ENCODE peak calls at places on chromosomes 6 and 20, in five cellular contexts. K is H1, J is H9, H is mesenchymal stem cell, T is trophoblast cell. P is an unnamed sample.

GRCh38 chr6:107179004-107179403 is 63.7 kb upstream of the BEND3 start:
- DNase-seq in K (no peak), J (no peak), H (peak), T (no peak), P (no peak)

GRCh38 chr6:144317736-144318135 is 32.6 kb downstream of the UTRN start:
- DNase-seq in K (no peak), J (no peak), H (no peak), T (no peak), P (no peak)

GRCh38 chr6:17013701-17014100 is 88.1 kb upstream of the STMND1 start:
- DNase-seq in K (no peak), J (no peak), H (peak), T (peak), P (no peak)

GRCh38 chr20:58652606-58653303 is 1.7 kb downstream of the STX16 start:
- DNase-seq in K (no peak), J (no peak), H (peak), T (no peak), P (no peak)

GRCh38 chr20:57464642-57465211 is 60.2 kb downstream of the CTCFL start:
- DNase-seq in K (no peak), J (no peak), H (no peak), T (peak), P (no peak)

GRCh38 chr6:25053875-25054371 is 118.2 kb upstream of the RIPOR2 start:
- DNase-seq in K (no peak), J (no peak), H (peak), T (no peak), P (no peak)

GRCh38 chr6:141483561-141484061 is 649.1 kb upstream of the GJE1 start:
- DNase-seq in K (no peak), J (no peak), H (peak), T (no peak), P (no peak)

GRCh38 chr6:35795453-35796071 is 1.6 kb downstream of the CLPS start:
- DNase-seq in K (no peak), J (no peak), H (no peak), T (no peak), P (no peak)

GRCh38 chr6:108872001-108872974 is 24.1 kb downstream of the ARMC2 start:
- DNase-seq in K (no peak), J (no peak), H (no peak), T (peak), P (peak)

GRCh38 chr6:37323568-37323967 is 30.2 kb upstream of the RNF8 start:
- DNase-seq in K (no peak), J (no peak), H (peak), T (no peak), P (no peak)

GRCh38 chr20:33407796-33408195 is 6.5 kb upstream of the CDK5RAP1 start:
- DNase-seq in K (no peak), J (no peak), H (peak), T (no peak), P (no peak)

GRCh38 chr6:50815436-50816114 is 3.1 kb upstream of the TFAP2B start:
- DNase-seq in K (no peak), J (no peak), H (peak), T (no peak), P (no peak)

GRCh38 chr6:56242343-56242742 is 5.0 kb downstream of the COL21A1 start:
- DNase-seq in K (no peak), J (no peak), H (peak), T (no peak), P (no peak)

GRCh38 chr20:57224641-57225138 is 41.8 kb downstream of the BMP7 start:
- DNase-seq in K (no peak), J (no peak), H (no peak), T (no peak), P (no peak)

GRCh38 chr6:163490826-163491577 is 76.5 kb downstream of the QKI start:
- DNase-seq in K (no peak), J (no peak), H (peak), T (peak), P (no peak)

GRCh38 chr20:18004389-18005031 is 35.7 kb downstream of the MGME1 start:
- DNase-seq in K (no peak), J (no peak), H (peak), T (peak), P (no peak)

GRCh38 chr20:46951840-46952497 is 57.3 kb downstream of the EYA2 start:
- DNase-seq in K (no peak), J (no peak), H (no peak), T (no peak), P (no peak)

GRCh38 chr6:69719602-69720193 is 77.1 kb downstream of the LMBRD1 start:
- DNase-seq in K (no peak), J (no peak), H (peak), T (no peak), P (no peak)

GRCh38 chr6:71392286-71392685 is 103.7 kb downstream of the OGFRL1 start:
- DNase-seq in K (no peak), J (no peak), H (no peak), T (no peak), P (no peak)

GRCh38 chr6:5078121-5078695 is 6.9 kb upstream of the PPP1R3G start:
- DNase-seq in K (no peak), J (no peak), H (no peak), T (no peak), P (no peak)

GRCh38 chr6:8645212-8645611 is 209.9 kb upstream of the SLC35B3 start:
- DNase-seq in K (no peak), J (no peak), H (no peak), T (no peak), P (no peak)

GRCh38 chr20:50410343-50410742 is 99.8 kb upstream of the PTPN1 start:
- DNase-seq in K (no peak), J (no peak), H (no peak), T (no peak), P (no peak)

GRCh38 chr6:140845666-140846065 is 1287.1 kb upstream of the GJE1 start:
- DNase-seq in K (no peak), J (no peak), H (no peak), T (no peak), P (no peak)

GRCh38 chr6:168272379-168273011 is 47.1 kb downstream of the DACT2 start:
- DNase-seq in K (no peak), J (peak), H (no peak), T (no peak), P (no peak)

GRCh38 chr6:97925504-97925903 is 642.5 kb upstream of the MMS22L start:
- DNase-seq in K (no peak), J (no peak), H (no peak), T (no peak), P (no peak)

GRCh38 chr6:90025418-90026089 is 131.3 kb downstream of the GJA10 start:
- DNase-seq in K (no peak), J (no peak), H (peak), T (no peak), P (no peak)

GRCh38 chr20:38196592-38196991 is 31.5 kb upstream of the TGM2 start:
- DNase-seq in K (no peak), J (no peak), H (peak), T (peak), P (no peak)

GRCh38 chr20:39206899-39207564 is 244.9 kb downstream of the DHX35 start:
- DNase-seq in K (no peak), J (no peak), H (no peak), T (peak), P (no peak)

GRCh38 chr20:38001173-38001875 is 31.9 kb downstream of the TTI1 start:
- DNase-seq in K (no peak), J (no peak), H (peak), T (peak), P (no peak)

GRCh38 chr6:1554241-1554880 is 55.4 kb upstream of the FOXC1 start:
- DNase-seq in K (no peak), J (no peak), H (no peak), T (no peak), P (no peak)

DNA sequence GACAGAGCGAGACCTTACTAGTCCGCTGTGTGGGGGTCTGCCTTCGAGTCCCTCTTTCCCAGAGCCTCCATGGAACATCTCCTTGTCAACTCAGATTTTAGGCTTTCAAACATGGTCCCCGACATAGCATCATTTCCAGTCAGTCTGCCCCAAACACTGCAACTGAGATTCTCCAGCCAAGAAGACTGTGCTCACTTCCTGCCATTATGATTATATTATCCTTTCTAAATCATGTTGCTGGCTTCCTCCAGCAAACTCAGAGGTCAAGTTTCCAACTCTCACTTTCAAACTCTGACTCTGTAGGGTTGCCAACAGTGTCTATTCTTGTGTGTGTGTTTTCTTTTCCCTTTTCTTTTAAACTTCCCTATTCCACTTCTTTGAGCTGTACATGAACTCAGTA is 61.1 kb upstream of the TRAF3IP2 start:
- DNase-seq in K (no peak), J (no peak), H (no peak), T (no peak), P (no peak)
- H2BK12ac ChIP-seq in K (no peak), J (no peak), H (no peak), T (no peak), P (no peak)

DNA sequence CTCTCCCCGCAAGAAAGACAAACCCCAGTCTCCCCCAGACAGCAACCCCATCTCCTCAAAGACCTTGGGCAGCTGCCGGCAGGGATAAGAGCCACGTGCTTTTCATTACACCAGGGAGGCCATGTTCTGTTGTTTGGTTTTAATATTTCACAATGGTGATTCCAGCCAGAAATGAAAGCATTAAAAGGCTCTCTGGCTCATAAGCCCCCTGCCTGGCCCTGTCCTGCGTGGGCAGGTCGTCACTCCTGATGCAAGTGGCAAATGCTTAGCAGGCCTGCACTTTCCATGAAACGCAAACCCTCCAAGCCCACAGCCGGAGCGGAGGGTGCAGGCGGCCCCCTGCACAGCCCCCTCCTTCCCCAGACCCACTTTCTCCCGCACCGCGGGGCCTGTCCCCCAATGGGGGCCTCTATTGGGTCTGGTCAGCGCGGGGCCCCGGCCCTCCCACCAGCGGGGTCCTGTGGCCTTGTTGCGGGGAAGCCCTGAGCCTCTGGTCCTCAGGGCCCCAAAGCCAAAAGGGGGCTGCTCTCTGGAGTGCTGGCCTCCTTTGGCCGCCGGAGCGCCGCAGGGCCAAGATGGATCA is 77.2 kb downstream of the TMEM242 start:
- DNase-seq in K (no peak), J (no peak), H (no peak), T (no peak), P (no peak)
- H3K18ac ChIP-seq in K (no peak), J (no peak), H (no peak), T (no peak), P (peak)

GRCh38 chr6:105993341-105993740 is 92.8 kb upstream of the PRDM1 start:
- DNase-seq in K (no peak), J (peak), H (peak), T (no peak), P (no peak)
- H3K14ac ChIP-seq in K (no peak), J (no peak), H (no peak), T (no peak), P (no peak)

DNA sequence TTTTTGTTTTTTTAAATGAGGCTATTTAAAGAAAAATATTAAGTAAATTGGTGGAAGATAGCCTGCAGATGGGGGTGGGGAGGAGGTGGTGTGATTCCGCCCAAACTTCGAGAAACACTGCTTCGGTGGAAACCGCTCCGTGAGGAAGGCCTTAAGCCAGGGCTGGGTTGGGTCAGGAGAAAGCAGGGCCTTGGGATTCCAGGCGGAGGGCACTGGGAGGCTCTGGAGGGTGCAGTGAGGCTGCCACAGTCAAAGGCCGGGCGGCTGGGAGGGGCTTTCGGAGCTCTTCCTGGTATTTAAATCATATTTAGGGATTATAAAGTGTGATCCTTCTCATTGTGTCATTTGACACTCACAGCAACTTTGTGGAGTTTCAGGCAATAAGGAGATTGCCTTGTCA is 22.2 kb upstream of the SCRT2 start:
- DNase-seq in K (no peak), J (no peak), H (no peak), T (no peak), P (no peak)
- H2BK12ac ChIP-seq in K (peak), J (no peak), H (no peak), T (no peak), P (no peak)

GRCh38 chr6:157770946-157771345 is 52.1 kb upstream of the SNX9 start:
- DNase-seq in K (no peak), J (no peak), H (no peak), T (no peak), P (no peak)

GRCh38 chr6:157768863-157769551 is 54.0 kb upstream of the SNX9 start:
- DNase-seq in K (no peak), J (no peak), H (no peak), T (no peak), P (no peak)

GRCh38 chr6:157768304-157768703 is 54.7 kb upstream of the SNX9 start:
- DNase-seq in K (no peak), J (no peak), H (no peak), T (no peak), P (no peak)

GRCh38 chr6:157767757-157768156 is 55.3 kb upstream of the SNX9 start:
- DNase-seq in K (no peak), J (no peak), H (no peak), T (no peak), P (no peak)

DNA sequence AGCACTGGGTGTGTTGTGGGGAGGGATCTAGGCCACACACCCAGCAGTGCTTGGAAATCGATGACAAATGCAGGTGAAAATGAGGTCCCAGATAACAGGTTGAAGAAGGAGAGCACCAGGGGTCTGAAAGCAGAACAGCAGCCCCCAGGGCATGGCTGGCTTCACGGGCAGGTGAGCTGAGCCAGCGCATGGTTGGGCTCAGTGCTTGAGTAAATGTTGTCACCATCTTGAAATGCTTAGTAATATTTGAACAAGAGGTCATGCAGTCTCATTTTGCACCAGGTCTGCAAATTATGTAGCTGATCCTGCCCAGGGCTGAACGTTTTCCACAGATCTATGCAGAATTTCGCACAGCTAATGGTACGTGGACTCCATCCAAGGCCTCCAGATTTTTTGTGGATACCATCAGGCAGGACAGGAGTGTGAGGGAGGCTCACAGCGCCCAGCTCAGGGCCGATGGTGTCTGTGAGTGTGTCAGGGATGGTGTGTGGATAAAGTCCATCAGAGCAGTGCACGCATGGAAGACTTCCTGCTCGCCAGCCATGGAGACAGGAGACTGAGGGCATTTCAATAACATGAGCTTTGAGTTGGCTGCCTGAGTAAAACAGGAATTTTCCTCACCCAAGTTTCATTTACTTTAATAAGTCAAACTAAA is 53.1 kb upstream of the SNX9 start:
- DNase-seq in K (no peak), J (no peak), H (no peak), T (no peak), P (no peak)
- H3K18ac ChIP-seq in K (no peak), J (no peak), H (peak), T (no peak), P (peak)

DNA sequence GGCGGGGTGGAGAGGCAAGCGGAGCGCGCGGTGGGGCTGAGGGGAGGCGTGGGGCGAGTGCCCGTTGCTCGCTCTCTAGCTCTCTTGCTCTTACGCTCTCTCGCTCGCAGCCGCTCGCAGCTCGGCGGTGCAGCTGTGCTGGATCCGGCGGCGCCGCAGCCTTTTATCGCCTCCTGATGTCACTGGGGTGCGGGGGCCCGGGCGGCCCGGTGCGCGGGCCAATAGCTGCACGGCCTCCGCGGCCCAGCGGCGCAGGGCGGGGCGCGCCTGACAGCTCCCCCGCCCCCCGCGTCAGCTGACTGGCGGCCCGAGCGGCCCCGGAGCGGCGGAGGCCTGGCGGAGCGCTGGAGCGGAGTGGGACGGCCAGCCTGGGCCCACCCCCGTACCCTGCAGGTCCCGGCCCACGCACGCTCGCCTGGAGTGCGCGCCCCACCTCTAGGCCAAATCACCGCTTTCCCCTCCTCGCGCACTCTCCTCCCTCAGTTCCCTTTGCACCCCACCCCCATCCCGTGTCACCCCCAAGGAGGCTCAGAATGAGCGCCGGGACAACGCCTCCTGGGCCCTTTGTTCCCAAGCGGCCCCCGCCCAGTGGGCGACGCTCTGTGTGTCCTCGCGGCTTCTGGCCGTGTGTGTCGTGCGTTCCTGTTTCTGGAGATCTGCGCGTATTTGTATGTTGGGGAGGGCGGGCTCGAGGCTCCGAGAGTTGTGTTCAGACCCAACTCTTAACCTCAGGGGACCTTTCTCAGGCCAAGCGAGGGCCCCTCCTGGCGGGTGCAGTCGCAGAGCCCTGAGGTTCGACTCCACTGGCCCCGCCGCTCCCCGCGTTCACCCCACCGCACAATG is at the start of gene MAFB:
- DNase-seq in K (peak), J (peak), H (peak), T (peak), P (peak)
- H3K14ac ChIP-seq in K (no peak), J (no peak), H (peak), T (peak), P (peak)

GRCh38 chr6:156612361-156612760 is 164.8 kb upstream of the ARID1B start:
- DNase-seq in K (no peak), J (no peak), H (no peak), T (no peak), P (no peak)

GRCh38 chr6:156618600-156619205 is 158.5 kb upstream of the ARID1B start:
- DNase-seq in K (peak), J (peak), H (no peak), T (no peak), P (peak)

GRCh38 chr6:156616495-156616894 is 160.7 kb upstream of the ARID1B start:
- DNase-seq in K (no peak), J (no peak), H (no peak), T (no peak), P (no peak)

GRCh38 chr6:156617376-156617775 is 159.8 kb upstream of the ARID1B start:
- DNase-seq in K (no peak), J (no peak), H (no peak), T (peak), P (no peak)

DNA sequence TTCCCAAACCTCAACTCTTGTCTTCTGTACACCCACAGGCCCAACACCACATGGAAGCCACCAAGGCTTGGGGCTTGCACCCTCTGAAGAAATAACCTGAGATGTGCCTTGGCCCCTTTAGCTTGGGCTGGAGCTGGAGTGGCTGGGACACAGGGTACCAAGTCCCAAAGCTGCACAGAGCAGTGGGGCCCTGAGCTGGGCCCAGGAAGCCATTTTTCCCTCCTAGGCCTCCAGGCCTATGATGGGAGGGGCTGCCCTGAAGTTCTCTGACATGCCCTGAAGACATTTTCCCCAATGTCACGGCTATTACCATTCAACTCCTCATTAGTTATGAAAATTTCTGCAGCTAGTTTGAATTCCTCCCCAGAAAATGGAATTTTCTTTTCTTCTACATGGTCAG is 163.2 kb upstream of the ARID1B start:
- DNase-seq in K (no peak), J (no peak), H (no peak), T (no peak), P (no peak)
- H2BK12ac ChIP-seq in K (no peak), J (no peak), H (no peak), T (no peak), P (no peak)